ENCODE peak calls at places on chromosomes 16 and 17, in five cellular contexts. P, B, I, V and U are unnamed samples.

GRCh38 chr16:27950488-27950887 is 113.0 kb downstream of the GSG1L start:
- DNase-seq in V (no peak), B (no peak), I (no peak), P (no peak), U (no peak)

GRCh38 chr16:3509470-3509928 is 8.7 kb downstream of the CLUAP1 start:
- DNase-seq in I (peak), B (peak), V (no peak), P (no peak), U (no peak)

GRCh38 chr17:11551442-11551841 is 46.8 kb upstream of the DNAH9 start:
- DNase-seq in I (no peak), B (no peak), P (no peak), V (no peak), U (no peak)

GRCh38 chr17:61294777-61295176 is 104.9 kb upstream of the TBX2 start:
- DNase-seq in I (no peak), P (peak), B (no peak), V (no peak), U (no peak)

GRCh38 chr17:79152636-79153035 is 78.0 kb downstream of the ENGASE start:
- DNase-seq in P (no peak), V (no peak), B (no peak), I (no peak), U (no peak)

GRCh38 chr16:1323296-1324239 is 9.9 kb upstream of the BAIAP3 start:
- DNase-seq in P (no peak), B (no peak), I (no peak), V (no peak), U (no peak)

GRCh38 chr17:16199093-16199492 is 16.2 kb downstream of the NCOR1 start:
- DNase-seq in P (no peak), V (no peak), I (no peak), B (no peak), U (no peak)

GRCh38 chr16:89363621-89364393 is 126.6 kb downstream of the ANKRD11 start:
- DNase-seq in V (no peak), I (no peak), P (peak), B (peak), U (no peak)

GRCh38 chr16:31421587-31421986 is 6.6 kb downstream of the COX6A2 start:
- DNase-seq in V (peak), B (peak), I (peak), P (no peak), U (no peak)

GRCh38 chr16:27429981-27430441 is 28.0 kb downstream of the IL21R start:
- DNase-seq in B (no peak), P (no peak), I (no peak), V (no peak), U (no peak)

GRCh38 chr17:73841431-73842060 is 197.3 kb upstream of the SDK2 start:
- DNase-seq in B (no peak), P (no peak), V (no peak), I (no peak), U (no peak)

GRCh38 chr17:35982409-35983191 is 1.3 kb upstream of the CCL16 start:
- DNase-seq in B (no peak), V (no peak), P (no peak), I (no peak), U (no peak)

GRCh38 chr17:3007651-3008121 is 55.7 kb downstream of the OR1D5 start:
- DNase-seq in I (no peak), P (no peak), B (no peak), V (no peak), U (no peak)

GRCh38 chr17:34370997-34371395 is 8.0 kb upstream of the CCL1 start:
- DNase-seq in P (no peak), I (no peak), B (no peak), V (no peak), U (no peak)

GRCh38 chr17:54455251-54455868 is 445.3 kb upstream of the TOM1L1 start:
- DNase-seq in B (no peak), V (no peak), I (no peak), P (no peak), U (no peak)

GRCh38 chr16:69888005-69888560 is 63.1 kb upstream of the CLEC18A start:
- DNase-seq in B (no peak), I (no peak), P (no peak), V (no peak), U (no peak)

GRCh38 chr16:10558746-10559641 is 21.4 kb downstream of the EMP2 start:
- DNase-seq in I (no peak), V (no peak), P (peak), B (no peak), U (no peak)

GRCh38 chr16:56332464-56333079 is 92.8 kb downstream of the AMFR start:
- DNase-seq in I (no peak), V (peak), P (peak), B (peak), U (no peak)

GRCh38 chr17:4938069-4938491 is 1.8 kb downstream of the SLC25A11 start:
- DNase-seq in B (no peak), I (no peak), V (no peak), P (no peak), U (no peak)